ENCODE peak calls at places on chromosomes 12 and 14, in six cellular contexts. M is WERI-Rb-1; K is AG10803; B is CD4-positive, alpha-beta T cell; O is HFF-Myc; W is colonic mucosa. S is an unnamed sample.

GRCh38 chr14:53501361-53502320 is 348.5 kb upstream of the DDHD1 start:
- DNase-seq in K (peak; percentile 71), W (no peak), B (no peak), M (no peak), O (peak; percentile 59), S (no peak)

GRCh38 chr12:19988457-19988856 is 379.9 kb upstream of the PDE3A start:
- DNase-seq in K (peak; percentile 52), O (no peak), B (no peak), M (no peak), W (peak; percentile 35), S (no peak)

GRCh38 chr14:69270795-69271708 is 11.1 kb downstream of the GALNT16 start:
- DNase-seq in B (no peak), M (no peak), K (no peak), W (no peak), O (no peak), S (no peak)

GRCh38 chr12:7833831-7834230 is 38.9 kb downstream of the SLC2A14 start:
- DNase-seq in K (no peak), W (no peak), M (no peak), O (no peak), B (no peak), S (no peak)

GRCh38 chr12:113443030-113443539 is 20.9 kb downstream of the SDSL start:
- DNase-seq in O (no peak), K (no peak), W (no peak), B (no peak), M (no peak), S (no peak)

GRCh38 chr12:113612076-113612728 is 140.5 kb upstream of the LHX5 start:
- DNase-seq in K (no peak), W (no peak), O (no peak), M (no peak), B (no peak), S (no peak)

GRCh38 chr12:83432176-83432719 is 745.5 kb downstream of the TMTC2 start:
- DNase-seq in B (no peak), M (no peak), O (no peak), K (no peak), W (no peak), S (no peak)

GRCh38 chr14:49550284-49551184 is 35.6 kb downstream of the RPS29 start:
- DNase-seq in B (no peak), K (no peak), O (no peak), W (no peak), M (no peak), S (no peak)

GRCh38 chr12:50636505-50636904 is 127.4 kb upstream of the ATF1 start:
- DNase-seq in B (no peak), O (no peak), K (no peak), W (no peak), M (no peak), S (peak; percentile 5)

GRCh38 chr14:73909681-73910080 is 23.0 kb downstream of the ZNF410 start:
- DNase-seq in W (no peak), K (no peak), M (no peak), B (no peak), O (no peak), S (no peak)

GRCh38 chr12:56645201-56645716 is 525 bp downstream of the ATP5F1B start:
- DNase-seq in K (no peak), M (no peak), B (no peak), W (no peak), O (no peak), S (peak; percentile 18)

GRCh38 chr12:88493651-88494050 is 86.6 kb downstream of the KITLG start:
- DNase-seq in O (peak; percentile 32), B (no peak), K (peak; percentile 81), W (no peak), M (no peak), S (no peak)

GRCh38 chr14:84403585-84403984 is 1126.4 kb upstream of the FLRT2 start:
- DNase-seq in M (no peak), B (no peak), O (no peak), K (no peak), W (no peak), S (peak; percentile 13)

GRCh38 chr12:9319044-9319841 is 111.0 kb upstream of the PZP start:
- DNase-seq in B (no peak), W (no peak), K (no peak), M (no peak), O (no peak), S (no peak)
- TF ChIP-seq CTCF in B (no peak), W (no peak), K (no peak), M (no peak), O (peak; percentile 26), S (no peak)

DNA sequence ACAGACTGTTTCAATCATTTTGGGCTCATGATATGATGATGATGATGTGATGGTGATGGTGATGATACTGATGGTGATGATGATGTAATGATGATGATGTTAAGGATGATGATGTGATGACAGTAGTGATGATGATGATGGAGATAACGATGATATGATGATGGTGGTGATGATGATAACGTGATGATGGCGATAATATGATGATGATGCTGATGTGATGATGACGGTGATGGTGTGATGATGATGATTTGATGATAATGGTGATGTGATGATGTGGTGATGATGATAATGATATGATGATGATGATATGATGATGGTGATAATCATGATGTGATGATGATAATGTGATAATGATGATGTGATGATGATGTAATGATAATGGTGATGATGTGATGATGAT is 612.6 kb downstream of the AACS start:
- DNase-seq in O (no peak), W (no peak), B (no peak), K (no peak), M (no peak), S (no peak)
- TF ChIP-seq CTCF in O (no peak), W (no peak), B (no peak), K (no peak), M (no peak), S (no peak)

GRCh38 chr12:77531912-77532311 is 298.8 kb upstream of the NAV3 start:
- DNase-seq in O (no peak), W (no peak), K (no peak), B (no peak), M (no peak), S (no peak)
- TF ChIP-seq CTCF in O (no peak), W (no peak), K (no peak), B (no peak), M (no peak), S (no peak)

DNA sequence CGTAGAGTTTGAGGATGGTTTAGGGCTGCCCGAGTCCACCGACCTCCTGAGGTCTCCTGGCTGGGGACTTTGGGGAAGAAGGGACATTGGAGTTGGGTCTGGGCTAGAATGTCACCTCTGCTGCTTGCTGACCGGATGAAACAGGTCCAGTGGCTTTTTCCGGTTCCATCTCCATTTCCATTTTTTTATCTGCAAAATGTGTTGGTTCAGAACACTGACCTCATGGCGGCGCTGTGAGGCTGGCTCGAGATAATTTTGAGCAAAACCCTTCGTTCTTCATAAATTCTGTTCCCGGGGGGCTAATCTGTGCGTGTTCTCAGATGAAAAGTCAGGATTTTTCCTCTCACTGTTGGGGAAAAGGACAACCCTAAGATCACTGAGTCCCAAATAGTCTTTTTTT is 11.7 kb upstream of the MYL2 start:
- DNase-seq in B (no peak), K (no peak), M (peak; percentile 40), W (no peak), O (no peak), S (peak; percentile 29)
- TF ChIP-seq CTCF in B (no peak), K (peak; percentile 7), M (peak; percentile 66), W (no peak), O (peak; percentile 42), S (peak; percentile 36)

GRCh38 chr12:104106965-104107364 is 31.0 kb downstream of the NFYB start:
- DNase-seq in B (no peak), M (no peak), W (no peak), K (no peak), O (no peak), S (no peak)

GRCh38 chr12:104105461-104105860 is 32.5 kb downstream of the NFYB start:
- DNase-seq in B (no peak), K (no peak), M (no peak), O (no peak), W (no peak), S (no peak)

GRCh38 chr12:104108755-104109445 is 29.1 kb downstream of the NFYB start:
- DNase-seq in M (peak; percentile 85), K (peak; percentile 79), O (peak; percentile 75), W (peak; percentile 88), B (peak; percentile 77), S (peak; percentile 89)

GRCh38 chr12:104115587-104115975 is 22.4 kb downstream of the NFYB start:
- DNase-seq in W (no peak), M (no peak), K (peak; percentile 30), O (no peak), B (no peak), S (no peak)

DNA sequence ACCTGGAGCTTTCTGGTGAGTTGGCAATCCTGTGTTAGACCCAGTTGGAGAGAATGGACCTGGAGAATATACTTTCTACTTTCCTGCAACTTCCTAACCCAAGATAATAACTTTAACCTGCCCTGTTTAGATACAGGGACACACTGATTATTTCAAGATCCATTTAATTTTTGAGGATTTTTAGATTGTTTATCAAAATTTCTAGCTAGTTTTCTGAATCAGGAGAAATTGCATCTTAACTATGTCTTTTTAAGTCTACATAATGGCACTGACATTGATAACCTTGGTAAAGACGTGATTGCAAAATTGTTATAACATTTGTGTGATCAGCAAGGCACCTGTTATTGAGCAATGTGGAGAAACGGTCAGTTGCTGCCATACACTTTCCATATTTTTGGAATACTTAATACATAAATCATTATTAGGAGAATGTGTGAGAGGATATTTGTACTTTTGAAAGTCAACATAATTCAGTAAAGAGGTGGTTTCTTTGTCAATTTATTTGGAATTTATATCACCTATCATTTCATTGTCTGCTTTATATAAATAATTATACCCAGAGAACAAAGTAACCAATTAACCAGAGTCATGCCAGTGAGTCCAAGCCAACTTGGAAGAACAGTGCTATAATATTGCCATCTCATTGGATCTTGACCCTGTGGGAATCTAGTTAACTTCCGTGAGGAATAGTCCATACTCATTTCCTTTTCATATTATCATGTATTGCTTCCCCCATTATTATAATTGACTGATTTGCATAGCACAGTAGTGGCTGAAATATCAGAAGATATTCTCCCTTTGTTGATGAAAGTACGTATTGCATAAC is 28.4 kb downstream of the NFYB start:
- DNase-seq in O (no peak), W (no peak), B (no peak), K (no peak), M (no peak), S (no peak)
- TF ChIP-seq CTCF in O (no peak), W (peak; percentile 27), B (peak; percentile 35), K (no peak), M (no peak), S (no peak)

S was measured in nephron progenitor cell.